ENCODE peak calls at places on chromosome X, in seven cellular contexts. P is glutamatergic neuron, U is IMR-90, A is AG04449, K is Caki2, W is GM12864, G is EH. M is an unnamed sample.

GRCh38 chrX:129932792-129933321 is 26.9 kb downstream of the UTP14A start:
- DNase-seq in P (peak; percentile 45), U (no peak), A (no peak), K (no peak), W (no peak), G (peak; percentile 39), M (no peak)

GRCh38 chrX:84188320-84188834 is 378 bp upstream of the RPS6KA6 start:
- DNase-seq in P (peak; percentile 75), U (peak; percentile 64), A (no peak), K (peak; percentile 23), W (no peak), G (peak; percentile 65), M (peak; percentile 55)

GRCh38 chrX:3811331-3812311 is 98.2 kb upstream of the PRKX start:
- DNase-seq in P (no peak), U (peak; percentile 58), A (no peak), K (no peak), W (peak; percentile 63), G (peak; percentile 55), M (peak; percentile 33)

GRCh38 chrX:129235903-129236302 is 287.4 kb downstream of the SMARCA1 start:
- DNase-seq in P (no peak), U (no peak), A (no peak), K (no peak), W (no peak), G (no peak), M (no peak)

GRCh38 chrX:33379839-33380238 is 168.5 kb upstream of the DMD start:
- DNase-seq in P (no peak), U (no peak), A (no peak), K (no peak), W (no peak), G (no peak), M (no peak)

GRCh38 chrX:123964155-123964554 is 2.6 kb downstream of the STAG2 start:
- DNase-seq in P (no peak), U (peak; percentile 43), A (no peak), K (no peak), W (no peak), G (peak; percentile 42), M (no peak)

GRCh38 chrX:151815461-151815860 is 80.9 kb downstream of the CNGA2 start:
- DNase-seq in P (no peak), U (no peak), A (peak; percentile 7), K (no peak), W (no peak), G (peak; percentile 19), M (no peak)

GRCh38 chrX:56745019-56745418 is 16.0 kb downstream of the NBDY start:
- DNase-seq in P (no peak), U (peak; percentile 78), A (no peak), K (peak; percentile 48), W (no peak), G (peak; percentile 76), M (no peak)

GRCh38 chrX:68648960-68649359 is 1.5 kb downstream of the STARD8 start:
- DNase-seq in P (no peak), U (peak; percentile 26), A (no peak), K (no peak), W (no peak), G (peak; percentile 77), M (no peak)

GRCh38 chrX:10360121-10360520 is 203.3 kb downstream of the CLCN4 start:
- DNase-seq in P (peak; percentile 21), U (peak; percentile 6), A (no peak), K (no peak), W (no peak), G (peak; percentile 10), M (no peak)

GRCh38 chrX:50913520-50913919 is 3.0 kb downstream of the BMP15 start:
- DNase-seq in P (no peak), U (no peak), A (no peak), K (no peak), W (no peak), G (no peak), M (no peak)

GRCh38 chrX:74420194-74421035 is 878 bp upstream of the SLC16A2 start:
- DNase-seq in P (peak; percentile 57), U (peak; percentile 48), A (no peak), K (peak; percentile 29), W (no peak), G (peak; percentile 72), M (peak; percentile 53)

GRCh38 chrX:17377047-17377692 is 2.2 kb downstream of the NHS start:
- DNase-seq in P (peak; percentile 41), U (peak; percentile 61), A (no peak), K (peak; percentile 69), W (no peak), G (peak; percentile 35), M (peak; percentile 41)

GRCh38 chrX:34848281-34848680 is 94.3 kb upstream of the FAM47B start:
- DNase-seq in P (no peak), U (peak; percentile 66), A (no peak), K (no peak), W (no peak), G (peak; percentile 85), M (no peak)

GRCh38 chrX:3627579-3627978 is 85.9 kb downstream of the PRKX start:
- DNase-seq in P (no peak), U (no peak), A (no peak), K (no peak), W (no peak), G (no peak), M (no peak)

GRCh38 chrX:53683556-53684414 is 2.7 kb downstream of the HUWE1 start:
- DNase-seq in P (peak; percentile 84), U (peak; percentile 98), A (peak; percentile 91), K (peak; percentile 99), W (peak; percentile 95), G (peak; percentile 98), M (peak; percentile 92)

GRCh38 chrX:13162772-13163171 is 118.4 kb upstream of the FAM9C start:
- DNase-seq in P (no peak), U (no peak), A (no peak), K (no peak), W (no peak), G (no peak), M (no peak)

GRCh38 chrX:55624403-55624802 is 1.2 kb downstream of the FOXR2 start:
- DNase-seq in P (no peak), U (no peak), A (no peak), K (no peak), W (no peak), G (no peak), M (no peak)

M was measured in left colon.